ENCODE peak calls at places on chromosomes 11 and 22, in six cellular contexts. O, B, Z, F, Q and J are unnamed samples. For H3K4me1, the result is how much of the 10 kb centered on the place peaks cover.

GRCh38 chr11:29518389-29519174 is 498.2 kb downstream of the KCNA4 start:
- DNase-seq in O (no peak), B (no peak), Z (no peak), F (no peak), Q (no peak), J (no peak)

GRCh38 chr11:120515186-120515723 is 3.7 kb downstream of the GRIK4 start:
- DNase-seq in O (no peak), B (no peak), Z (peak), F (no peak), Q (no peak), J (no peak)

GRCh38 chr11:9692696-9693095 is 28.8 kb downstream of the SWAP70 start:
- DNase-seq in O (no peak), B (no peak), Z (no peak), F (no peak), Q (no peak), J (no peak)

GRCh38 chr22:32502346-32502745 is 27.7 kb downstream of the FBXO7 start:
- DNase-seq in O (no peak), B (no peak), Z (no peak), F (no peak), Q (no peak), J (no peak)

GRCh38 chr22:46295277-46295971 is 1.2 kb upstream of the GTSE1 start:
- DNase-seq in O (no peak), B (no peak), Z (no peak), F (peak), Q (no peak), J (no peak)

GRCh38 chr11:3747704-3748103 is 49.6 kb downstream of the NUP98 start:
- DNase-seq in O (no peak), B (no peak), Z (no peak), F (no peak), Q (no peak), J (no peak)

GRCh38 chr11:121591405-121592033 is 138.8 kb upstream of the SORL1-AS1 start:
- DNase-seq in O (peak), B (peak), Z (peak), F (peak), Q (peak), J (no peak)

GRCh38 chr11:130163346-130164220 is 4.0 kb downstream of the ST14 start:
- DNase-seq in O (peak), B (no peak), Z (no peak), F (no peak), Q (no peak), J (no peak)

GRCh38 chr11:120337896-120338840 is 2.0 kb downstream of the ARHGEF12 start:
- DNase-seq in O (peak), B (no peak), Z (no peak), F (no peak), Q (no peak), J (no peak)

GRCh38 chr11:69671734-69672465 is 3.3 kb downstream of the LTO1 start:
- DNase-seq in O (no peak), B (no peak), Z (peak), F (no peak), Q (no peak), J (no peak)

GRCh38 chr22:48565901-48566501 is 1261.7 kb downstream of the BRD1 start:
- DNase-seq in O (no peak), B (no peak), Z (no peak), F (no peak), Q (no peak), J (no peak)

GRCh38 chr11:61079416-61080150 is 22.7 kb upstream of the CD5 start:
- DNase-seq in O (no peak), B (no peak), Z (no peak), F (no peak), Q (no peak), J (no peak)

GRCh38 chr11:78085972-78086371 is 6.3 kb upstream of the NDUFC2 start:
- DNase-seq in O (peak), B (no peak), Z (no peak), F (no peak), Q (no peak), J (no peak)

GRCh38 chr11:76443254-76443935 is 1.4 kb upstream of the EMSY start:
- DNase-seq in O (no peak), B (no peak), Z (no peak), F (no peak), Q (no peak), J (no peak)

GRCh38 chr11:108289699-108290098 is 66.8 kb downstream of the ATM start:
- DNase-seq in O (no peak), B (no peak), Z (no peak), F (no peak), Q (no peak), J (no peak)

GRCh38 chr11:61749607-61750217 is 2.7 kb upstream of the MYRF start:
- DNase-seq in O (peak), B (no peak), Z (no peak), F (no peak), Q (peak), J (no peak)

GRCh38 chr11:111095327-111095726 is 150.2 kb upstream of the POU2AF2 start:
- DNase-seq in O (no peak), B (no peak), Z (no peak), F (no peak), Q (no peak), J (no peak)

GRCh38 chr11:61833926-61834277 is 5.8 kb downstream of the FADS2 start:
- DNase-seq in O (no peak), B (no peak), Z (no peak), F (no peak), Q (no peak), J (no peak)

DNA sequence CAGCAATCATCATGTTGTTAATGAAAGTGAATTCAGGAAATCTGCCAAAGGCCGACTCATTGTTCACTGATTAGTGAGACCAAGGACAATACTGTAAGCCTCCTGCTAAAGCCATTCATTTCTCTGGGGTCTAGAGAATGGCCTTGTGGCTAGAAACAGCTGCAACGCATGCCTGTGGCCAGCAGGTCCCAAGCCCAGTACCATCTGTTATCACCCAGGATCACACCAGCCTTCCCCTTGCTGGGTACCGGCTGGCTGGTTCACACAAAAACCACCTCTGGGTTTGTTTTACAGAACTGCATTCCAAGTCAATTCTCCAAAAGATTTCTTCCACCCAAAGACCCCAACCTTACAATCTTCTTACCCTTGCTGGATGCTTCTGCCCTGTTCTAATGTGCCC is 1.1 kb downstream of the PLAAT5 start:
- DNase-seq in O (no peak), B (no peak), Z (no peak), F (no peak), Q (no peak), J (no peak)
- TF ChIP-seq CTCF in O (no peak), B (peak), Z (no peak), F (no peak), Q (no peak), J (no peak)

GRCh38 chr22:36334081-36334831 is 53.5 kb downstream of the MYH9 start:
- DNase-seq in O (no peak), B (no peak), Z (peak), F (no peak), Q (no peak), J (no peak)
- H3K4me1 ChIP-seq in O (under half), B (under half), Z (half or more), F (half or more), Q (under half), J (half or more)

DNA sequence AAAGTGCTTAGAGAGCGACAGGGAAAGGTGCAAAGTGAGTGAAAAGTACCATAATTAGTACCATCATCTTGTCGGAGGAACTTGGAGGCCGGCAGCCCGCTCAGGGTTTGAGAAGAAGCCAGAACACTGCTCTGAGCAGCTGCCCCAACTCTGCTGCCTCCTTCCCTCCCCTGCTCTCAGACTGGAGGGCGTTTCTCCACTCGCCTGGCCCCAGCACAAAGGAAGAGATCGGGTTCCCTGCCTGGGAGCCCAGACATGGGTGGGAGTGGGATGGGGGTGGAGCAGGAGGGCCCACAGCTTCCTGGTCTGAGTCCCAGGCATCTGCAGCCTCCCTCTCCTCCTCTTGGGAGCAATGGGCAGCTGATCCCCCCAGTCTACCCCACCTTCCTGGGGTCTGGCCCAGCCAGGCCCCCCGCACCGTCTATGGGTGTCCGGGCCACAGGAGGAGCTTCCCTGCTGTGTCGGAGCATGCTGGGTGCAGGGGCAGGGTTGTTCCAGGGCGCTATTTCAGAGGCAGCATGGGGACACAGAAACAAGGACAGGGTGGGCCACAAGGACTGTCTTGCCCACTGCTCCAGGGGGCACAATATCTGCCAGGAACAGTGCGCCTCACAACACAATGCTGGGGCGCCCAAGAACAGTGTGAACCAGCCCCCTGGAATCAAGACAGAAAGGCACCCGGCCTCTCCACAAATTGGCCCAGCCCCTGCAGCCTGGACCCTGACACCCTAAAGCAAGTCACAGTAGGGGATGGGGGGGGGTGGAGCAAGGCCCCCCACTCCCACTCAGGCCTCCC is 4.8 kb downstream of the LIF start:
- DNase-seq in O (no peak), B (no peak), Z (no peak), F (no peak), Q (no peak), J (no peak)
- TF ChIP-seq EP300 in O (no peak), B (no peak), Z (no peak), F (no peak), Q (no peak), J (no peak)

GRCh38 chr22:39519681-39520053 is 695 bp upstream of the ATF4 start:
- DNase-seq in O (peak), B (no peak), Z (peak), F (peak), Q (no peak), J (no peak)
- TF ChIP-seq CTCF in O (peak), B (peak), Z (peak), F (peak), Q (peak), J (peak)

GRCh38 chr22:37542959-37543358 is 17.3 kb upstream of the CDC42EP1 start:
- DNase-seq in O (no peak), B (no peak), Z (no peak), F (peak), Q (no peak), J (no peak)

GRCh38 chr22:37547249-37547741 is 13.0 kb upstream of the CDC42EP1 start:
- DNase-seq in O (no peak), B (no peak), Z (no peak), F (no peak), Q (no peak), J (no peak)

GRCh38 chr22:37546436-37547248 is 13.6 kb upstream of the CDC42EP1 start:
- DNase-seq in O (peak), B (no peak), Z (peak), F (no peak), Q (peak), J (no peak)

GRCh38 chr22:37545703-37546435 is 14.4 kb upstream of the CDC42EP1 start:
- DNase-seq in O (peak), B (peak), Z (peak), F (no peak), Q (peak), J (peak)

GRCh38 chr22:37544955-37545702 is 15.2 kb upstream of the CDC42EP1 start:
- DNase-seq in O (peak), B (peak), Z (peak), F (peak), Q (peak), J (no peak)
- H3K4me1 ChIP-seq in O (half or more), B (under half), Z (under half), F (under half), Q (under half), J (under half)